ENCODE peak calls at places on chromosomes 7 and 10, in nine cellular contexts. One of them, this sample, is unnamed. For H3K9me2, H4K20me1 and H3K4me1, the result is how much of the 10 kb centered on the place peaks cover.

GRCh38 chr10:109591631-109592030 is 331.7 kb downstream of the XPNPEP1 start:
- DNase-seq in HCT116: no peak
- DNase-seq in SK-N-SH: no peak
- DNase-seq in OCI-LY7: no peak
- DNase-seq in hepatocyte: no peak
- DNase-seq in PC-9: no peak
- DNase-seq in MM.1S: no peak
- DNase-seq in PC-3: peak
- DNase-seq in GM23338: no peak
- DNase-seq in this sample: peak

GRCh38 chr7:37362802-37363201 is 85.9 kb downstream of the ELMO1 start:
- DNase-seq in PC-9: no peak
- DNase-seq in HCT116: no peak
- DNase-seq in PC-3: no peak
- DNase-seq in hepatocyte: no peak
- DNase-seq in OCI-LY7: no peak
- DNase-seq in SK-N-SH: no peak
- DNase-seq in GM23338: no peak
- DNase-seq in MM.1S: no peak
- DNase-seq in this sample: no peak

GRCh38 chr7:96067321-96067720 is 254.6 kb downstream of the SLC25A13 start:
- DNase-seq in SK-N-SH: no peak
- DNase-seq in PC-9: peak
- DNase-seq in HCT116: no peak
- DNase-seq in OCI-LY7: no peak
- DNase-seq in GM23338: no peak
- DNase-seq in MM.1S: peak
- DNase-seq in hepatocyte: no peak
- DNase-seq in PC-3: peak
- DNase-seq in this sample: no peak

GRCh38 chr7:29987821-29988317 is 1.7 kb downstream of the SCRN1 start:
- DNase-seq in SK-N-SH: peak
- DNase-seq in MM.1S: no peak
- DNase-seq in HCT116: peak
- DNase-seq in hepatocyte: peak
- DNase-seq in PC-3: peak
- DNase-seq in PC-9: peak
- DNase-seq in GM23338: peak
- DNase-seq in OCI-LY7: peak
- DNase-seq in this sample: peak

GRCh38 chr10:72694476-72695369 is 2.8 kb downstream of the MCU start:
- DNase-seq in OCI-LY7: peak
- DNase-seq in HCT116: no peak
- DNase-seq in MM.1S: peak
- DNase-seq in SK-N-SH: peak
- DNase-seq in hepatocyte: peak
- DNase-seq in PC-3: peak
- DNase-seq in GM23338: no peak
- DNase-seq in PC-9: no peak
- DNase-seq in this sample: peak

GRCh38 chr10:51696251-51696650 is 3.1 kb downstream of the CSTF2T start:
- DNase-seq in GM23338: no peak
- DNase-seq in HCT116: no peak
- DNase-seq in PC-9: no peak
- DNase-seq in MM.1S: no peak
- DNase-seq in SK-N-SH: no peak
- DNase-seq in hepatocyte: no peak
- DNase-seq in PC-3: no peak
- DNase-seq in OCI-LY7: no peak
- DNase-seq in this sample: peak

GRCh38 chr10:16491933-16492332 is 29.7 kb downstream of the C1QL3 start:
- DNase-seq in PC-3: no peak
- DNase-seq in GM23338: no peak
- DNase-seq in SK-N-SH: peak
- DNase-seq in MM.1S: no peak
- DNase-seq in hepatocyte: no peak
- DNase-seq in HCT116: no peak
- DNase-seq in OCI-LY7: no peak
- DNase-seq in PC-9: no peak
- DNase-seq in this sample: no peak

GRCh38 chr10:103053659-103054581 is 135.8 kb downstream of the CNNM2 start:
- DNase-seq in GM23338: peak
- DNase-seq in SK-N-SH: peak
- DNase-seq in HCT116: no peak
- DNase-seq in PC-3: peak
- DNase-seq in PC-9: no peak
- DNase-seq in hepatocyte: peak
- DNase-seq in MM.1S: peak
- DNase-seq in OCI-LY7: no peak
- DNase-seq in this sample: peak

GRCh38 chr10:48525956-48526355 is 78.9 kb downstream of the ARHGAP22 start:
- DNase-seq in MM.1S: no peak
- DNase-seq in HCT116: no peak
- DNase-seq in OCI-LY7: no peak
- DNase-seq in SK-N-SH: no peak
- DNase-seq in hepatocyte: no peak
- DNase-seq in GM23338: no peak
- DNase-seq in PC-9: no peak
- DNase-seq in PC-3: no peak
- DNase-seq in this sample: no peak

GRCh38 chr7:41886906-41887311 is 184.0 kb upstream of the INHBA start:
- DNase-seq in PC-3: peak
- DNase-seq in GM23338: peak
- DNase-seq in PC-9: no peak
- DNase-seq in OCI-LY7: no peak
- DNase-seq in HCT116: no peak
- DNase-seq in SK-N-SH: no peak
- DNase-seq in hepatocyte: peak
- DNase-seq in MM.1S: no peak
- DNase-seq in this sample: peak

GRCh38 chr10:70477661-70478162 is 855 bp upstream of the PALD1 start:
- DNase-seq in PC-9: peak
- DNase-seq in hepatocyte: peak
- DNase-seq in MM.1S: peak
- DNase-seq in OCI-LY7: peak
- DNase-seq in PC-3: peak
- DNase-seq in SK-N-SH: peak
- DNase-seq in GM23338: peak
- DNase-seq in HCT116: peak
- DNase-seq in this sample: peak

DNA sequence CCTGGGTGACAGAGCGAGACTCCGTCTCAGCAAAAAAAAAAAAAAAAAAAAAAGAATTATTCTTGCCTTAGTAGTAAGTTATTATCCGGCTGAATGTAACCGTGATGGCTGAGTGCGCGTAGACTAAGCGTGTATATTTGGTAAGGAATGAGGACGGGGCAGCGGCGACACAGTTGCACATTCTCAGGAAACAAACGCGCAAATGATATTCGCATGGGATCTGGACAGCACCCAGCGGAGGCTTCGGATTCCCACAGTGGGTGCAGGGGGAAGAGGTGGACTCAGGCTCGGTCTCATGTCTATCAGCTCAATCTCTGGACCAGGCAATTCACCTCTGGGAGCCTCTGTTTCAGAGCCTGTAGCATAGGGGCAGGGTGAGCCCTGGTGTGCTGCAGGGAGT is 29.1 kb downstream of the PAPOLB start:
- DNase-seq in SK-N-SH: peak
- DNase-seq in PC-3: no peak
- DNase-seq in GM23338: no peak
- DNase-seq in PC-9: no peak
- DNase-seq in MM.1S: no peak
- DNase-seq in HCT116: no peak
- DNase-seq in hepatocyte: no peak
- DNase-seq in OCI-LY7: no peak
- DNase-seq in this sample: no peak
- H3K9me2 ChIP-seq in SK-N-SH: under half
- H3K9me2 ChIP-seq in PC-3: under half
- H3K9me2 ChIP-seq in GM23338: under half
- H3K9me2 ChIP-seq in PC-9: under half
- H3K9me2 ChIP-seq in MM.1S: under half
- H3K9me2 ChIP-seq in HCT116: under half
- H3K9me2 ChIP-seq in hepatocyte: under half
- H3K9me2 ChIP-seq in OCI-LY7: under half
- H3K9me2 ChIP-seq in this sample: under half

GRCh38 chr7:106536079-106536478 is 124.9 kb downstream of the CCDC71L start:
- DNase-seq in PC-3: no peak
- DNase-seq in MM.1S: no peak
- DNase-seq in SK-N-SH: no peak
- DNase-seq in PC-9: no peak
- DNase-seq in HCT116: no peak
- DNase-seq in hepatocyte: no peak
- DNase-seq in GM23338: no peak
- DNase-seq in OCI-LY7: no peak
- DNase-seq in this sample: no peak

GRCh38 chr7:106538638-106539037 is 122.3 kb downstream of the CCDC71L start:
- DNase-seq in SK-N-SH: no peak
- DNase-seq in OCI-LY7: no peak
- DNase-seq in hepatocyte: no peak
- DNase-seq in HCT116: no peak
- DNase-seq in PC-3: no peak
- DNase-seq in PC-9: no peak
- DNase-seq in MM.1S: no peak
- DNase-seq in GM23338: no peak
- DNase-seq in this sample: peak

GRCh38 chr7:106534271-106534846 is 126.6 kb downstream of the CCDC71L start:
- DNase-seq in hepatocyte: no peak
- DNase-seq in PC-3: no peak
- DNase-seq in MM.1S: no peak
- DNase-seq in GM23338: peak
- DNase-seq in SK-N-SH: no peak
- DNase-seq in OCI-LY7: no peak
- DNase-seq in PC-9: no peak
- DNase-seq in HCT116: no peak
- DNase-seq in this sample: no peak

GRCh38 chr7:106537119-106537518 is 123.8 kb downstream of the CCDC71L start:
- DNase-seq in MM.1S: no peak
- DNase-seq in HCT116: no peak
- DNase-seq in GM23338: no peak
- DNase-seq in hepatocyte: no peak
- DNase-seq in SK-N-SH: no peak
- DNase-seq in PC-3: no peak
- DNase-seq in OCI-LY7: no peak
- DNase-seq in PC-9: no peak
- DNase-seq in this sample: no peak

DNA sequence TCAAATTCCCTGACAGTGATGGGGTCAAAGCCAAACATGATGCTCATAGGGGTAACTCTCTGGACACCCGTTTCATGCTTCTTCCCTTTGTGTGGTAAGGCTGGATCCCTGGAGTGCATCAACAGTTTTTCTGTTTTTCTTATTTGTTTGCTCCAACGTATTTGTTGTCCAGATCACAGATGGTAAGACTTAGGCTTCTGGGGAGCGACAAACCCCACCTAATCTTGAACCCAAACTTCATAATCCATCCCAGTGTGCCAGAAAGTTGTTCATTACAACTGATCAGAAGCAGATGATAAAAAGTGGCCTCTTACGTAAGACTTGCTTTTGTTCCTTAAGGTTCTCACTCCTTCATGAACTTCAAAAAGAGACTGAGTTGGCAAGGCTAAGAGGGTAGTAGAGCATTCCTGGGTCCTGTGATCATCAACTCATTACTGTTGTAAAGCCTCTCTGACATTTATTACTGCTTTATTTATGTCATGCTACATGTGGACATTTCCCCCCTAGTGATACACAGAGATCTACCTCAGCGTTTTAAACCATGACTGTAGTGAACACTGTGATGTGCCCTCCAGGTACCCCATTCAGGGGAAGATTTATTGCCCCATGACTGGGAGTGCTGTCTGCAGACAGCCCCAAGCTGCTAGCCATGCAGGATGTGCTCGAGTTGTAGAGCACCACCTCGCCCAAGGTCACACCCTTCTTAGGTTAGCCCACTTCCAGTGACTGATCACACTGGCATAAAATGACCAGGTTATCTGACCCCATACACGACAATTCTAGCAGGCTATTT is 125.5 kb downstream of the CCDC71L start:
- DNase-seq in OCI-LY7: no peak
- DNase-seq in PC-9: no peak
- DNase-seq in HCT116: no peak
- DNase-seq in GM23338: no peak
- DNase-seq in PC-3: no peak
- DNase-seq in MM.1S: no peak
- DNase-seq in hepatocyte: no peak
- DNase-seq in SK-N-SH: no peak
- DNase-seq in this sample: peak
- H4K20me1 ChIP-seq in OCI-LY7: under half
- H4K20me1 ChIP-seq in PC-9: under half
- H4K20me1 ChIP-seq in HCT116: under half
- H4K20me1 ChIP-seq in GM23338: under half
- H4K20me1 ChIP-seq in PC-3: under half
- H4K20me1 ChIP-seq in MM.1S: under half
- H4K20me1 ChIP-seq in hepatocyte: under half
- H4K20me1 ChIP-seq in SK-N-SH: under half
- H4K20me1 ChIP-seq in this sample: under half

DNA sequence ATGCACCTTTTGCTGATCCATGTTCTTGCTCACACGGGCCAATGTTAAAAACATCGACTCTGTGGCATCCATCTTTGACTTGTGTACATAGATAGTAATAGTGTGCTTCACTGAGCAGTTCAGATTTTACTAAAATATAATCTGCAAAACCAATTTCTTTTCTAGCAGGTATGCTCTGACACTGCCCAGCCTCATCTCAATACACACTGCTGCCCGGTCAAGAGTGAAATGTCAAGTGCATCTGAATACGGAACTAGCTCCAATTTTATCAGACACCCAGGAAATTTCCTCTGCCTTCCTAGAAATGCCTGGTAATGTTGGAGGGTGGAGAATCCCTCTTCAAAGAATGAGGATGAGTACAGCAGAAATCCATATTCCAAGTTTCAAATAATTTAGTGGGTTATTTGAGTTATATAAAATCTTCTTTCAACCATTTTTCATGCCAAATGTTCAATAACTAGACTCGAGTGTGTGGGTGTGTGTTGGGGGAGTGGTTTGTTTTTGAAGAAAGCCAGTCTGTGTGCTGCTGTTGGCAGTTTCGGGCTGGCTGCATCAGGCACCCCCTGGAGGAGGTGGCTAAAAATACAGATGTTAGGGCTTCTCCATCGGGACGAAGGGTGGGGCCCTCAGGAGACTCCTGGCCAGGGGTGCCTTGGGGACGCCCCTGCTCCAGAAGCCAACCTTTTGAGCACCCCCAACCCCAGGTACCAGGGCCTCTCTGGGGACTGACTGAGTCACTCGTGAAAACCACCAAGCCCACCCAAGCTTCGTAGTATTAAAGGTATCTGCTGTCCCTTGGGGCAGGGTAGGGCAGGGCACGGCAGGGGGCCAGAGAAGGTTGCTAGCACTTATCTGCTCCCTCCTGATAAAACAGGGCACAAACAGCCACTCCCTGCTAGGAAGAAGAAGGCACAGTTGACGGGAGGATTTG is 15.4 kb downstream of the CTBP2 start:
- DNase-seq in MM.1S: no peak
- DNase-seq in OCI-LY7: peak
- DNase-seq in SK-N-SH: peak
- DNase-seq in hepatocyte: no peak
- DNase-seq in HCT116: peak
- DNase-seq in GM23338: peak
- DNase-seq in PC-3: no peak
- DNase-seq in PC-9: no peak
- DNase-seq in this sample: peak
- H3K4me1 ChIP-seq in MM.1S: under half
- H3K4me1 ChIP-seq in OCI-LY7: under half
- H3K4me1 ChIP-seq in SK-N-SH: under half
- H3K4me1 ChIP-seq in hepatocyte: under half
- H3K4me1 ChIP-seq in HCT116: half or more
- H3K4me1 ChIP-seq in GM23338: half or more
- H3K4me1 ChIP-seq in PC-3: under half
- H3K4me1 ChIP-seq in PC-9: under half
- H3K4me1 ChIP-seq in this sample: under half

GRCh38 chr7:23645822-23646221 is 34.2 kb upstream of the FAM221A start:
- DNase-seq in OCI-LY7: no peak
- DNase-seq in PC-3: no peak
- DNase-seq in SK-N-SH: no peak
- DNase-seq in MM.1S: no peak
- DNase-seq in GM23338: peak
- DNase-seq in hepatocyte: no peak
- DNase-seq in PC-9: no peak
- DNase-seq in HCT116: no peak
- DNase-seq in this sample: no peak
- H3K9me2 ChIP-seq in OCI-LY7: under half
- H3K9me2 ChIP-seq in PC-3: under half
- H3K9me2 ChIP-seq in SK-N-SH: under half
- H3K9me2 ChIP-seq in MM.1S: under half
- H3K9me2 ChIP-seq in GM23338: under half
- H3K9me2 ChIP-seq in hepatocyte: under half
- H3K9me2 ChIP-seq in PC-9: under half
- H3K9me2 ChIP-seq in HCT116: under half
- H3K9me2 ChIP-seq in this sample: under half